ENCODE peak calls at places on chromosome 10, in eight cellular contexts. One of them, this sample, is unnamed.
A peak's percentile ranks its signal among the peaks of the same experiment; 100 is the strongest.

GRCh38 chr10:111077715-111078504 is 1.1 kb downstream of the ADRA2A start:
- DNase-seq in HEK293T: peak; percentile 3
- DNase-seq in tibial nerve: no peak
- DNase-seq in Peyer's patch: peak; percentile 68
- DNase-seq in COLO829: no peak
- DNase-seq in T follicular helper cell: no peak
- DNase-seq in AG04449: no peak
- DNase-seq in H54: no peak
- DNase-seq in this sample: no peak

GRCh38 chr10:50310560-50311174 is 59.4 kb upstream of the ASAH2 start:
- DNase-seq in T follicular helper cell: no peak
- DNase-seq in AG04449: no peak
- DNase-seq in COLO829: no peak
- DNase-seq in H54: peak; percentile 15
- DNase-seq in tibial nerve: no peak
- DNase-seq in Peyer's patch: peak; percentile 62
- DNase-seq in HEK293T: peak; percentile 54
- DNase-seq in this sample: no peak

GRCh38 chr10:29998142-29998808 is 61.1 kb downstream of the JCAD start:
- DNase-seq in tibial nerve: peak; percentile 79
- DNase-seq in COLO829: peak; percentile 72
- DNase-seq in H54: peak; percentile 60
- DNase-seq in AG04449: no peak
- DNase-seq in T follicular helper cell: peak; percentile 61
- DNase-seq in Peyer's patch: peak; percentile 68
- DNase-seq in HEK293T: peak; percentile 60
- DNase-seq in this sample: peak; percentile 83

GRCh38 chr10:103765168-103765567 is 90.2 kb downstream of the SH3PXD2A start:
- DNase-seq in HEK293T: no peak
- DNase-seq in tibial nerve: no peak
- DNase-seq in H54: peak; percentile 66
- DNase-seq in Peyer's patch: no peak
- DNase-seq in T follicular helper cell: no peak
- DNase-seq in COLO829: no peak
- DNase-seq in AG04449: no peak
- DNase-seq in this sample: peak; percentile 61

GRCh38 chr10:14389981-14390590 is 59.4 kb upstream of the FRMD4A start:
- DNase-seq in T follicular helper cell: no peak
- DNase-seq in HEK293T: no peak
- DNase-seq in tibial nerve: no peak
- DNase-seq in Peyer's patch: no peak
- DNase-seq in H54: no peak
- DNase-seq in COLO829: no peak
- DNase-seq in AG04449: no peak
- DNase-seq in this sample: no peak

GRCh38 chr10:113454341-113455061 is 98.4 kb upstream of the HABP2 start:
- DNase-seq in tibial nerve: peak; percentile 55
- DNase-seq in H54: peak; percentile 42
- DNase-seq in HEK293T: peak; percentile 79
- DNase-seq in Peyer's patch: peak; percentile 63
- DNase-seq in T follicular helper cell: no peak
- DNase-seq in AG04449: no peak
- DNase-seq in COLO829: peak; percentile 43
- DNase-seq in this sample: peak; percentile 37

GRCh38 chr10:61175331-61175730 is 231.3 kb upstream of the RHOBTB1 start:
- DNase-seq in COLO829: no peak
- DNase-seq in H54: no peak
- DNase-seq in Peyer's patch: no peak
- DNase-seq in T follicular helper cell: no peak
- DNase-seq in AG04449: peak; percentile 12
- DNase-seq in tibial nerve: peak; percentile 13
- DNase-seq in HEK293T: no peak
- DNase-seq in this sample: no peak

GRCh38 chr10:48774416-48775205 is 89.9 kb downstream of the WDFY4 start:
- DNase-seq in tibial nerve: no peak
- DNase-seq in Peyer's patch: no peak
- DNase-seq in COLO829: no peak
- DNase-seq in T follicular helper cell: no peak
- DNase-seq in H54: no peak
- DNase-seq in HEK293T: no peak
- DNase-seq in AG04449: no peak
- DNase-seq in this sample: no peak

GRCh38 chr10:125742465-125742864 is 23.0 kb downstream of the EDRF1 start:
- DNase-seq in tibial nerve: no peak
- DNase-seq in AG04449: no peak
- DNase-seq in HEK293T: no peak
- DNase-seq in Peyer's patch: no peak
- DNase-seq in COLO829: no peak
- DNase-seq in T follicular helper cell: no peak
- DNase-seq in H54: no peak
- DNase-seq in this sample: peak; percentile 7

GRCh38 chr10:25768167-25768566 is 165.9 kb upstream of the MYO3A start:
- DNase-seq in AG04449: no peak
- DNase-seq in tibial nerve: no peak
- DNase-seq in H54: no peak
- DNase-seq in COLO829: no peak
- DNase-seq in HEK293T: peak; percentile 12
- DNase-seq in Peyer's patch: no peak
- DNase-seq in T follicular helper cell: no peak
- DNase-seq in this sample: no peak

GRCh38 chr10:100374137-100374655 is 27.2 kb downstream of the SCD start:
- DNase-seq in tibial nerve: no peak
- DNase-seq in Peyer's patch: no peak
- DNase-seq in AG04449: no peak
- DNase-seq in HEK293T: no peak
- DNase-seq in H54: no peak
- DNase-seq in COLO829: peak; percentile 72
- DNase-seq in T follicular helper cell: no peak
- DNase-seq in this sample: no peak

GRCh38 chr10:126423779-126424491 is 35.7 kb upstream of the ADAM12 start:
- DNase-seq in tibial nerve: no peak
- DNase-seq in AG04449: no peak
- DNase-seq in COLO829: no peak
- DNase-seq in HEK293T: no peak
- DNase-seq in H54: no peak
- DNase-seq in Peyer's patch: no peak
- DNase-seq in T follicular helper cell: no peak
- DNase-seq in this sample: no peak

GRCh38 chr10:77592946-77593636 is 44.5 kb downstream of the KCNMA1 start:
- DNase-seq in tibial nerve: no peak
- DNase-seq in Peyer's patch: peak; percentile 57
- DNase-seq in HEK293T: no peak
- DNase-seq in COLO829: no peak
- DNase-seq in H54: peak; percentile 97
- DNase-seq in AG04449: peak; percentile 81
- DNase-seq in T follicular helper cell: no peak
- DNase-seq in this sample: peak; percentile 94

GRCh38 chr10:26242752-26243151 is 26.2 kb downstream of the GAD2 start:
- DNase-seq in COLO829: no peak
- DNase-seq in AG04449: no peak
- DNase-seq in Peyer's patch: no peak
- DNase-seq in T follicular helper cell: no peak
- DNase-seq in H54: no peak
- DNase-seq in tibial nerve: no peak
- DNase-seq in HEK293T: no peak
- DNase-seq in this sample: no peak

GRCh38 chr10:119659951-119660350 is 8.8 kb downstream of the BAG3 start:
- DNase-seq in HEK293T: no peak
- DNase-seq in AG04449: no peak
- DNase-seq in Peyer's patch: no peak
- DNase-seq in T follicular helper cell: no peak
- DNase-seq in tibial nerve: no peak
- DNase-seq in H54: no peak
- DNase-seq in COLO829: no peak
- DNase-seq in this sample: no peak

GRCh38 chr10:61859786-61860185 is 41.7 kb upstream of the ARID5B start:
- DNase-seq in HEK293T: no peak
- DNase-seq in T follicular helper cell: no peak
- DNase-seq in COLO829: no peak
- DNase-seq in Peyer's patch: no peak
- DNase-seq in H54: no peak
- DNase-seq in tibial nerve: no peak
- DNase-seq in AG04449: no peak
- DNase-seq in this sample: no peak

GRCh38 chr10:101008823-101009423 is 9.3 kb downstream of the LZTS2 start:
- DNase-seq in HEK293T: no peak
- DNase-seq in H54: no peak
- DNase-seq in T follicular helper cell: no peak
- DNase-seq in COLO829: no peak
- DNase-seq in tibial nerve: no peak
- DNase-seq in AG04449: no peak
- DNase-seq in Peyer's patch: no peak
- DNase-seq in this sample: no peak

GRCh38 chr10:91919651-91920050 is 3.9 kb upstream of the BTAF1 start:
- DNase-seq in Peyer's patch: no peak
- DNase-seq in H54: no peak
- DNase-seq in COLO829: no peak
- DNase-seq in T follicular helper cell: no peak
- DNase-seq in tibial nerve: no peak
- DNase-seq in HEK293T: no peak
- DNase-seq in AG04449: no peak
- DNase-seq in this sample: no peak

GRCh38 chr10:57320416-57320815 is 947.3 kb downstream of the IPMK start:
- DNase-seq in H54: no peak
- DNase-seq in Peyer's patch: no peak
- DNase-seq in COLO829: no peak
- DNase-seq in T follicular helper cell: no peak
- DNase-seq in tibial nerve: no peak
- DNase-seq in AG04449: no peak
- DNase-seq in HEK293T: no peak
- DNase-seq in this sample: no peak

This sample was measured in mesenchymal stem cell.